ENCODE peak calls at places on chromosomes 16 and 17, in four cellular contexts. One of them, this sample, is unnamed.

GRCh38 chr17:61833536-61834203 is 29.7 kb downstream of the BRIP1 start:
- DNase-seq in AG04449: peak; percentile 28
- DNase-seq in HFFc6: peak; percentile 84
- DNase-seq in cardiac muscle cell: no peak
- DNase-seq in this sample: no peak

GRCh38 chr17:9370464-9370863 is 205.2 kb downstream of the STX8 start:
- DNase-seq in AG04449: no peak
- DNase-seq in HFFc6: no peak
- DNase-seq in cardiac muscle cell: no peak
- DNase-seq in this sample: no peak

GRCh38 chr17:7222972-7223292 is 3.2 kb downstream of the ACADVL start:
- DNase-seq in AG04449: no peak
- DNase-seq in HFFc6: no peak
- DNase-seq in cardiac muscle cell: no peak
- DNase-seq in this sample: no peak

GRCh38 chr16:6967796-6968195 is 364.8 kb upstream of the RBFOX1 start:
- DNase-seq in AG04449: no peak
- DNase-seq in HFFc6: no peak
- DNase-seq in cardiac muscle cell: no peak
- DNase-seq in this sample: no peak

GRCh38 chr16:88315543-88316105 is 67.1 kb upstream of the ZNF469 start:
- DNase-seq in AG04449: no peak
- DNase-seq in HFFc6: peak; percentile 37
- DNase-seq in cardiac muscle cell: no peak
- DNase-seq in this sample: no peak

GRCh38 chr17:17130077-17130844 is 75.9 kb downstream of the PLD6 start:
- DNase-seq in AG04449: no peak
- DNase-seq in HFFc6: no peak
- DNase-seq in cardiac muscle cell: no peak
- DNase-seq in this sample: no peak

GRCh38 chr17:48550313-48551205 is 5.7 kb upstream of the HOXB2 start:
- DNase-seq in AG04449: no peak
- DNase-seq in HFFc6: no peak
- DNase-seq in cardiac muscle cell: no peak
- DNase-seq in this sample: no peak

GRCh38 chr16:18984425-18985005 is 781 bp downstream of the TMC7 start:
- DNase-seq in AG04449: no peak
- DNase-seq in HFFc6: no peak
- DNase-seq in cardiac muscle cell: no peak
- DNase-seq in this sample: no peak

GRCh38 chr16:46929378-46930332 is 43.8 kb downstream of the DNAJA2 start:
- DNase-seq in AG04449: no peak
- DNase-seq in HFFc6: peak; percentile 38
- DNase-seq in cardiac muscle cell: peak; percentile 66
- DNase-seq in this sample: no peak

GRCh38 chr17:6269474-6269873 is 165.4 kb downstream of the AIPL1 start:
- DNase-seq in AG04449: no peak
- DNase-seq in HFFc6: peak; percentile 27
- DNase-seq in cardiac muscle cell: peak; percentile 89
- DNase-seq in this sample: peak; percentile 21

GRCh38 chr17:8488491-8488890 is 52.8 kb downstream of the NDEL1 start:
- DNase-seq in AG04449: no peak
- DNase-seq in HFFc6: no peak
- DNase-seq in cardiac muscle cell: no peak
- DNase-seq in this sample: no peak

GRCh38 chr17:64707077-64707591 is 45.0 kb upstream of the SMURF2 start:
- DNase-seq in AG04449: peak; percentile 96
- DNase-seq in HFFc6: peak; percentile 99
- DNase-seq in cardiac muscle cell: peak; percentile 21
- DNase-seq in this sample: peak; percentile 71

GRCh38 chr17:3009411-3009920 is 53.9 kb downstream of the OR1D5 start:
- DNase-seq in AG04449: no peak
- DNase-seq in HFFc6: no peak
- DNase-seq in cardiac muscle cell: no peak
- DNase-seq in this sample: no peak

GRCh38 chr17:7018331-7018964 is 4.4 kb upstream of the BCL6B start:
- DNase-seq in AG04449: no peak
- DNase-seq in HFFc6: no peak
- DNase-seq in cardiac muscle cell: no peak
- DNase-seq in this sample: no peak

GRCh38 chr17:75819723-75820410 is 24.3 kb downstream of the UNC13D start:
- DNase-seq in AG04449: no peak
- DNase-seq in HFFc6: no peak
- DNase-seq in cardiac muscle cell: no peak
- DNase-seq in this sample: no peak

GRCh38 chr16:22321340-22322001 is 24.3 kb downstream of the POLR3E start:
- DNase-seq in AG04449: no peak
- DNase-seq in HFFc6: peak; percentile 19
- DNase-seq in cardiac muscle cell: peak; percentile 77
- DNase-seq in this sample: peak; percentile 51
- TF ChIP-seq CTCF in AG04449: peak; percentile 65
- TF ChIP-seq CTCF in HFFc6: peak; percentile 97
- TF ChIP-seq CTCF in cardiac muscle cell: peak; percentile 78
- TF ChIP-seq CTCF in this sample: peak; percentile 86

DNA sequence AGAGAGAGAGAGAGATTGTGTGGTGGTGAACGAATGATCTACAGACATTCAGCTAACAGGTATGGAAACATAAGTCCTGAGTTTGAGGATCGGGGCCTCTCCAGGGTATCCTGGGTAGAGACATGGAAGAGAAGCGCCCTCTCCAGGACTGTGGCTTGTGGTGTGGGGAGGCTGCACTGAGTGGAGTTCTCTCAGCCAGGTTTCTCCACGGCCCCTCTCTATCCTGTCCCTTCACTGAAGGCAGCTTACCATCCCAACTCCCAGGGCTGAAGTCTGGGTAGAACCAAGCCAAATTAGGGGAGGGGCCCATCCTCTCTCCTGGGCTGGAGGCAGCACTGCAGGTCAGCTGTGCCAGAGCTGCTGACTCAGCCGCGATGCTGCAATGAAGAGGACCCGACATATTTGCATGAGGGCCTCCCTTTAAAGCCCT is 6.2 kb downstream of the C1QL1 start:
- DNase-seq in AG04449: no peak
- DNase-seq in HFFc6: no peak
- DNase-seq in cardiac muscle cell: no peak
- DNase-seq in this sample: no peak
- TF ChIP-seq CTCF in AG04449: no peak
- TF ChIP-seq CTCF in HFFc6: no peak
- TF ChIP-seq CTCF in cardiac muscle cell: no peak
- TF ChIP-seq CTCF in this sample: peak; percentile 21

DNA sequence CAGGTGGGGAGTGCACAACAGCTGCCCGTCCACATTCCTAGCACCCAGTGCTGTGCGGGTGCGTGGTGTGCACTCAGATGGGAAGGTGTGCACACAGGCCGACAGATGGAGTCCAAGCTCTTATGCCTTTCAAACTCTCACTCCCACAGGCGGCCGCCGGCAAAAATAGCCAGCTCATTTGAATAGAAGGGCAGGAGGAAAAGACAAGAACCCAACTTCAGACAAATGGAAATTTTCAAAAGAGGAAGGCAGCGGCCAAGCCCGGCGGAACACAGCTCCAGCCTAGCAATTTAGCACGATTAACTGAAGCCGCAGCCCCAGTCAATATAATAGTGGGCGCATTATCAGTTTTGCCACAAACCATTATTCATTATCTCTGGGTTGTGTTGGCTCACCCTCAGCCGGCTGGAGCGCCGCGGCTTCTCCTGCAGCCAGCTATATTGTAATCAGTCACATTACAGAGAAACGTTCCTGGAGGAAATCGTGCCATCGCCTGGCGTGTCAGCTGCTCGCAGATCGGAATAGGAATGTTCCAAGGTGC is 103.9 kb upstream of the SEC14L1 start:
- DNase-seq in AG04449: no peak
- DNase-seq in HFFc6: no peak
- DNase-seq in cardiac muscle cell: no peak
- DNase-seq in this sample: no peak
- TF ChIP-seq CTCF in AG04449: no peak
- TF ChIP-seq CTCF in HFFc6: no peak
- TF ChIP-seq CTCF in cardiac muscle cell: peak; percentile 8
- TF ChIP-seq CTCF in this sample: no peak

GRCh38 chr17:28735242-28735722 is 6.7 kb downstream of the NEK8 start:
- DNase-seq in AG04449: no peak
- DNase-seq in HFFc6: no peak
- DNase-seq in cardiac muscle cell: no peak
- DNase-seq in this sample: no peak
- TF ChIP-seq CTCF in AG04449: no peak
- TF ChIP-seq CTCF in HFFc6: no peak
- TF ChIP-seq CTCF in cardiac muscle cell: no peak
- TF ChIP-seq CTCF in this sample: no peak

GRCh38 chr17:56834380-56835258 is 668 bp downstream of the DGKE start:
- DNase-seq in AG04449: no peak
- DNase-seq in HFFc6: peak; percentile 22
- DNase-seq in cardiac muscle cell: peak; percentile 60
- DNase-seq in this sample: no peak
- TF ChIP-seq CTCF in AG04449: no peak
- TF ChIP-seq CTCF in HFFc6: peak; percentile 13
- TF ChIP-seq CTCF in cardiac muscle cell: no peak
- TF ChIP-seq CTCF in this sample: no peak

DNA sequence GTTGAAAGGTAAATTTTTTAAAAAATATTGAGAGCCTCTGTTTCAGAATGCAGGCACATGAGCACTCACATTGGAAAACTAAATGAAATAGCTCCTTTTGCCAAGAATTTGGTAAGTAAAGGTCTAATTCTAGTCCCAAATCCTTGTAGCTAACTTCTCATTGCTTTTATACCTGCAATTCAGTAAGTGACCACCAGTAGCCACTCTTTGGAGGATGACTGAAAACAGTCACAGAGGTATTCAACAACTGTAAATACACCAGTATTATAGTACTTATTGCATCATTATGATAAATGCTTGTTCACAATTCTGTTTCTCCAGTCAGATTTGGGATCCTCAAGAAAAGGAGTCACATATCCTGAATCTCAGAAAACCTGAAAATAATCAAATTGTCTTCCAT is 562.4 kb upstream of the CDH11 start:
- DNase-seq in AG04449: no peak
- DNase-seq in HFFc6: no peak
- DNase-seq in cardiac muscle cell: no peak
- DNase-seq in this sample: no peak
- TF ChIP-seq CTCF in AG04449: no peak
- TF ChIP-seq CTCF in HFFc6: peak; percentile 63
- TF ChIP-seq CTCF in cardiac muscle cell: peak; percentile 21
- TF ChIP-seq CTCF in this sample: no peak

GRCh38 chr17:81556863-81557262 is 4.7 kb upstream of the FAAP100 start:
- DNase-seq in AG04449: no peak
- DNase-seq in HFFc6: no peak
- DNase-seq in cardiac muscle cell: no peak
- DNase-seq in this sample: no peak

GRCh38 chr17:81557276-81558114 is 5.3 kb upstream of the FAAP100 start:
- DNase-seq in AG04449: no peak
- DNase-seq in HFFc6: no peak
- DNase-seq in cardiac muscle cell: no peak
- DNase-seq in this sample: no peak

GRCh38 chr17:81558115-81558468 is 5.9 kb upstream of the FAAP100 start:
- DNase-seq in AG04449: no peak
- DNase-seq in HFFc6: no peak
- DNase-seq in cardiac muscle cell: no peak
- DNase-seq in this sample: no peak

GRCh38 chr17:81561494-81561885 is 9.3 kb upstream of the FAAP100 start:
- DNase-seq in AG04449: no peak
- DNase-seq in HFFc6: peak; percentile 48
- DNase-seq in cardiac muscle cell: no peak
- DNase-seq in this sample: no peak

GRCh38 chr17:81558941-81559806 is 7.0 kb upstream of the FAAP100 start:
- DNase-seq in AG04449: no peak
- DNase-seq in HFFc6: no peak
- DNase-seq in cardiac muscle cell: no peak
- DNase-seq in this sample: no peak
- TF ChIP-seq CTCF in AG04449: peak; percentile 39
- TF ChIP-seq CTCF in HFFc6: peak; percentile 59
- TF ChIP-seq CTCF in cardiac muscle cell: peak; percentile 36
- TF ChIP-seq CTCF in this sample: peak; percentile 22

DNA sequence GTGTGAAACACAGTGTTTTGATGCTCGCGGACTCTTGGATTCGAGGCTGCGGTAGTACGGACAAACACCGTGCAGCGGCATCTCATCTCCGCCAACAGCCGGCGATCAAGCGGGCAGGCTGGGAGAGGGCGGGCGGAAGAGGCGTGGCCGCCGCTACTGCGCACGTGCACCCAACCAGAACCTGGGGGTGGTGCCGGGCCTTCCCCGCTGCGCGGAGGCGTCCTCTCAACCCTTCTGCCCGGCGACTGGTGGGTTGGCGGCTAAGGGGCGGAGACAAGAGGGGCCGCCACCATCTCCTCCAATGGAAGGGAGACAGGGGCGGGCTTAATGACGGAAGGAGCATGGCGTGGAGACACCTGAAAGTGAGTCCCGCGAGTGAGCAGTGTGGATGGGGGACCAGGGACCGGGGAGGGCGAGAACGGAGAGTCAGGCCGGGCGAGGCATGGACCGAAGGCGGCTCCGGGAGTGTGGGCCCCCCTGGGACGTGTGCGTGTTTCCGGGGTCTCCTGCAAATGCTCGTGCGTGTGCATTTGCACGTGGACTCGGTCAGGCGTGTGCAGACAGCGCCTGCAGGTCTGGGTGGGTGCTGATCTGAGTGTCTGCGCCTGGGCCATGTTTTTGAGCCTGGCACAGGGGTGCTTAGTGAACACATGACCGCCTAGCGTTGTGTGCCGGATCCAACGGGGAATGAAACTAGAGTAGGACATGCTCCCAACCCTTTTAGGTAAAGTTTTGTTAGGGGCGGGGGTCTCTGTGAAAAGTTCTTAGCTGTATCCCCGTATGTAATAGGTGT is at the start of gene DHODH:
- DNase-seq in AG04449: peak; percentile 81
- DNase-seq in HFFc6: peak; percentile 98
- DNase-seq in cardiac muscle cell: peak; percentile 98
- DNase-seq in this sample: peak; percentile 91
- TF ChIP-seq CTCF in AG04449: no peak
- TF ChIP-seq CTCF in HFFc6: no peak
- TF ChIP-seq CTCF in cardiac muscle cell: peak; percentile 12
- TF ChIP-seq CTCF in this sample: no peak